ENCODE peak calls at places on chromosomes 13 and 19, in six cellular contexts. H is HFF-Myc, B is cardiac muscle cell, I is fibroblast of villous mesenchyme, S is HL-60, L is heart right ventricle. Q is an unnamed sample.

GRCh38 chr19:1873524-1874473 is 10.4 kb upstream of the KLF16 start:
- DNase-seq in H (no peak), B (no peak), I (no peak), S (peak), L (peak), Q (no peak)

GRCh38 chr13:54628383-54628782 is 1599.8 kb downstream of the OLFM4 start:
- DNase-seq in H (no peak), B (no peak), I (no peak), S (no peak), L (no peak), Q (no peak)

GRCh38 chr19:44777715-44778347 is at the start of gene CBLC:
- DNase-seq in H (no peak), B (peak), I (no peak), S (no peak), L (no peak), Q (no peak)

GRCh38 chr19:38634757-38635482 is 12.5 kb upstream of the ACTN4 start:
- DNase-seq in H (no peak), B (peak), I (peak), S (no peak), L (peak), Q (peak)

GRCh38 chr13:78067290-78067689 is 148.7 kb upstream of the EDNRB start:
- DNase-seq in H (no peak), B (no peak), I (no peak), S (no peak), L (no peak), Q (no peak)

GRCh38 chr19:342801-343421 is 1.7 kb downstream of the MIER2 start:
- DNase-seq in H (peak), B (no peak), I (peak), S (no peak), L (peak), Q (peak)

GRCh38 chr13:79741006-79741405 is 260.1 kb downstream of the NDFIP2 start:
- DNase-seq in H (no peak), B (peak), I (peak), S (no peak), L (no peak), Q (peak)

GRCh38 chr13:29284726-29285125 is 310.8 kb downstream of the SLC7A1 start:
- DNase-seq in H (no peak), B (no peak), I (no peak), S (no peak), L (no peak), Q (no peak)

GRCh38 chr13:98919566-98919965 is 58.3 kb downstream of the DOCK9 start:
- DNase-seq in H (no peak), B (no peak), I (no peak), S (no peak), L (no peak), Q (no peak)

GRCh38 chr13:77480071-77480470 is 55.4 kb upstream of the SCEL start:
- DNase-seq in H (no peak), B (no peak), I (no peak), S (no peak), L (no peak), Q (no peak)

DNA sequence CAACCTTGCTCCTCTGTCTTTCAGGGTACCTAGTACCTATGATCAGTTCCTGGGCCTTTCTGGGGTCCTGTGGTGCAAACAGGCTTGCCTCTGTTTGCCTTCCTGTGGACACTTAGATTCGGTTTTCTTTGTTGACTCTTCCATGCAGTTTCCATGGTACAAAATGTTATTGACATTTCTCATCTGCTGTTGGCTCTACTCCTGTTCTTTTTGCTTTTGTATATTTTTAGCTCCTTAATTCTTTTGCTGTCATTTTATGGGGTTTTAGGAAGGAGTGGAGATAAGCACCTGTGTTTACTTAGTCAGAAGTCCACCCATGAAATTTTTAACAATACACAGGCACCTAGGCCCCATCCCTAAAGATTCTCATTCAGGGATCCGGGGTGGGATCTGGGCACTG is 20.5 kb upstream of the CNMD start:
- DNase-seq in H (no peak), B (no peak), I (no peak), S (no peak), L (no peak), Q (no peak)
- H3K4me3 ChIP-seq in H (no peak), B (no peak), I (no peak), S (no peak), L (no peak), Q (no peak)

GRCh38 chr19:8022275-8022674 is 16.8 kb upstream of the ELAVL1 start:
- DNase-seq in H (no peak), B (no peak), I (no peak), S (no peak), L (no peak), Q (no peak)

GRCh38 chr19:8020681-8021080 is 15.2 kb upstream of the ELAVL1 start:
- DNase-seq in H (no peak), B (no peak), I (no peak), S (no peak), L (no peak), Q (no peak)

GRCh38 chr19:8021374-8021773 is 15.9 kb upstream of the ELAVL1 start:
- DNase-seq in H (no peak), B (no peak), I (no peak), S (no peak), L (no peak), Q (no peak)

GRCh38 chr19:8023371-8023770 is 17.9 kb upstream of the ELAVL1 start:
- DNase-seq in H (no peak), B (no peak), I (peak), S (no peak), L (no peak), Q (no peak)

GRCh38 chr19:8017808-8018207 is 12.4 kb upstream of the ELAVL1 start:
- DNase-seq in H (no peak), B (no peak), I (no peak), S (no peak), L (no peak), Q (no peak)
- TF ChIP-seq CTCF in H (peak), B (peak), I (peak), S (peak), L (no peak), Q (no peak)

GRCh38 chr19:48444933-48445194 is 919 bp upstream of the GRWD1 start:
- DNase-seq in H (no peak), B (no peak), I (no peak), S (no peak), L (no peak), Q (no peak)

GRCh38 chr19:48443262-48443661 is 2.5 kb upstream of the GRWD1 start:
- DNase-seq in H (no peak), B (no peak), I (no peak), S (peak), L (no peak), Q (no peak)

GRCh38 chr19:48443731-48444128 is 2.1 kb upstream of the GRWD1 start:
- DNase-seq in H (no peak), B (no peak), I (no peak), S (no peak), L (no peak), Q (no peak)

GRCh38 chr19:48445256-48445605 is 552 bp upstream of the GRWD1 start:
- DNase-seq in H (peak), B (peak), I (peak), S (peak), L (no peak), Q (peak)

DNA sequence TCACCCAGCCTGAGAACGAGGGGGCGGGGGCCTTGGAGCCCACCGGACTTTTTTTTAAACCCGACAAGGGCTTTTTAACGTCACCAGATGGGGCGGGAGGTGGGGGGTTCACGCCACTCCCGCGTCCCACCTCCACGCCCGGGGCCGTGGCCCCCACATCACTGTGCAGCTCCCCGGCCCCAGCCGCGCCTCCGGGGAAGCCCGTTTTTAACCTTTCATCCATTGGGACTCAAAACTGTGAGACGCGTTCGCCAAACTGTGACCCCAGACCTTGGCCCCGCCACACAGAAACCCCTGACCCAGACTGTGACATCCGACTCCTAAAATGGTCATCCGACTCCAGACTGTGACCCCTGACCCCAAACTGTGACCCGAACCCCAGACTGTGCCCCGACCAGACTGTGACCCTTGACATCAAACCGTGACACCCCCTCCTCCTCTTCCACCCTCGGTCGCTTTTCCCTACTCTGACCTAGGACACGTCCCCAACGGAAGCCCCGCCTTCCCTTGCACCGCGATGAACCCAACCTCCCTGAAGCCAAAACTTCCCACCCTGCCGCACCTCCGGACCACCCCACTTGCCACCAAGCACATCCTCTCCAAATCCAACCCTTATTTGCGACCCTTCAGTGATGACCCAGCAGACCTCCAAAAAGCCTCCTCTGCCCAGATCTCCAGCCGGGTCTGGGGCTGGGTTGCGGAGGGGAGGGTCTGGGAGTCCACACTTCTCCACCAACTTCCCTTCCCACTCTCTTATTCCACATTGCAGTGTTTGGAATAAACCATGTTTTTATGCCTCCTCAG is 1.5 kb upstream of the GRWD1 start:
- DNase-seq in H (no peak), B (no peak), I (no peak), S (no peak), L (no peak), Q (no peak)
- H3K4me3 ChIP-seq in H (peak), B (peak), I (peak), S (peak), L (peak), Q (peak)

GRCh38 chr13:107028751-107029150 is 460.8 kb upstream of the ARGLU1 start:
- DNase-seq in H (no peak), B (no peak), I (no peak), S (no peak), L (no peak), Q (no peak)
- TF ChIP-seq CTCF in H (no peak), B (no peak), I (no peak), S (no peak), L (no peak), Q (no peak)

DNA sequence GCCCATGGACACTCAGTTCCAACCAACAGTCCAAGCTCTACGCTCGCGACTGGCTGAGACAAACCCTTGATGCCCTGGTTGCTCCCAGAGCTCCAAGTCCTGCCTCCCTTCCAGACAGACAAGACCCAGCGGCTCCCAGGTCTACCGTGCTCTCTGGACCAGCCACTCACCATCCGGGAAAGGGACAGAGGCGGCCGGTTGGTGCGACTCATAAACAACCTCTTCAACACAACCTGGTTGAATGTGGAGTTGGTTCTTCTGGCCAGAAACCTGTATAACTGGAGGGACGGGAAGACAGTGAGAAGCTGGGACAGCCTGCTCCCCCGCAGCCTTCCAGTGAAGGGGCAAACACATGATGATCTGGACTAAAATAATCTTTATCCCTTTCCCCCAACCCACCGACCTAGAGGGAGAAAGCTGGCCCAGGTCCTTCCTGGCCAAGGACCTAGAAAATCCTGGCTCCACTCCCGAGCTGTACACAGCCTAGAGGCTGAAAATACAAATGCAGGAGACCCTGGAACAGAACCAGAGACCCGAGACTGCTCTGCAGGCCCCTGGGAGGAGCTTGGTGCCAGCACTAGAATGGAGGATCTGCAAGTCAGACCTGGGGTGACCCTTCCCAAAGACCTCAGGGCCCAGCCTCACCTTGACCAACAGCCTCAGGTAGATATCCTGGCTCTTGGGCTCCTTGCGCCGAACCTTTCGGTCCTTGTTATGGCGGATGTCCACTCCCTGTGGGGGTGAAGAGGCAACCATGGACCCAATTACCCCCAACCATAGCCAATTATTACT is 1.6 kb downstream of the RPL18 start:
- DNase-seq in H (no peak), B (no peak), I (no peak), S (no peak), L (no peak), Q (no peak)
- H3K4me3 ChIP-seq in H (peak), B (peak), I (peak), S (peak), L (peak), Q (peak)

Q was measured in AG10803.